ENCODE peak calls at places on chromosomes 16 and 17, in nine cellular contexts. One of them, this sample, is unnamed.

GRCh38 chr16:51276335-51276734 is 125.3 kb upstream of the SALL1 start:
- DNase-seq in B cell: no peak
- DNase-seq in uterus: no peak
- DNase-seq in type B pancreatic cell: no peak
- DNase-seq in cardiac fibroblast: no peak
- DNase-seq in sigmoid colon: no peak
- DNase-seq in GM10248: no peak
- DNase-seq in mucosa of descending colon: no peak
- DNase-seq in HCT116: no peak
- DNase-seq in this sample: no peak

GRCh38 chr16:53415504-53415903 is 18.8 kb upstream of the RBL2 start:
- DNase-seq in mucosa of descending colon: no peak
- DNase-seq in cardiac fibroblast: no peak
- DNase-seq in HCT116: no peak
- DNase-seq in GM10248: no peak
- DNase-seq in uterus: no peak
- DNase-seq in type B pancreatic cell: no peak
- DNase-seq in sigmoid colon: no peak
- DNase-seq in B cell: no peak
- DNase-seq in this sample: no peak

GRCh38 chr17:47252766-47253512 is 688 bp upstream of the ITGB3 start:
- DNase-seq in sigmoid colon: no peak
- DNase-seq in HCT116: no peak
- DNase-seq in cardiac fibroblast: no peak
- DNase-seq in B cell: no peak
- DNase-seq in uterus: no peak
- DNase-seq in mucosa of descending colon: no peak
- DNase-seq in type B pancreatic cell: no peak
- DNase-seq in GM10248: no peak
- DNase-seq in this sample: no peak

GRCh38 chr17:76848670-76849069 is 19.5 kb upstream of the MGAT5B start:
- DNase-seq in HCT116: no peak
- DNase-seq in GM10248: no peak
- DNase-seq in sigmoid colon: no peak
- DNase-seq in type B pancreatic cell: no peak
- DNase-seq in B cell: no peak
- DNase-seq in cardiac fibroblast: no peak
- DNase-seq in uterus: no peak
- DNase-seq in mucosa of descending colon: no peak
- DNase-seq in this sample: no peak

GRCh38 chr16:31157136-31157535 is 7.3 kb upstream of the PRSS36 start:
- DNase-seq in B cell: peak; percentile 40
- DNase-seq in cardiac fibroblast: no peak
- DNase-seq in HCT116: no peak
- DNase-seq in type B pancreatic cell: no peak
- DNase-seq in uterus: no peak
- DNase-seq in sigmoid colon: no peak
- DNase-seq in mucosa of descending colon: no peak
- DNase-seq in GM10248: peak; percentile 20
- DNase-seq in this sample: no peak

GRCh38 chr16:57834936-57835335 is 32.6 kb upstream of the KIFC3 start:
- DNase-seq in cardiac fibroblast: no peak
- DNase-seq in type B pancreatic cell: no peak
- DNase-seq in GM10248: no peak
- DNase-seq in uterus: no peak
- DNase-seq in sigmoid colon: no peak
- DNase-seq in B cell: no peak
- DNase-seq in HCT116: no peak
- DNase-seq in mucosa of descending colon: no peak
- DNase-seq in this sample: no peak

GRCh38 chr16:24929409-24929808 is 83.6 kb downstream of the SLC5A11 start:
- DNase-seq in type B pancreatic cell: no peak
- DNase-seq in HCT116: no peak
- DNase-seq in cardiac fibroblast: no peak
- DNase-seq in GM10248: no peak
- DNase-seq in uterus: no peak
- DNase-seq in mucosa of descending colon: no peak
- DNase-seq in B cell: no peak
- DNase-seq in sigmoid colon: no peak
- DNase-seq in this sample: no peak

GRCh38 chr16:46690281-46691178 is 1.1 kb downstream of the ORC6 start:
- DNase-seq in mucosa of descending colon: peak; percentile 62
- DNase-seq in cardiac fibroblast: peak; percentile 53
- DNase-seq in uterus: no peak
- DNase-seq in HCT116: no peak
- DNase-seq in type B pancreatic cell: no peak
- DNase-seq in sigmoid colon: no peak
- DNase-seq in GM10248: no peak
- DNase-seq in B cell: no peak
- DNase-seq in this sample: no peak

GRCh38 chr17:48718781-48719641 is 3.3 kb downstream of the PRAC1 start:
- DNase-seq in B cell: no peak
- DNase-seq in uterus: no peak
- DNase-seq in cardiac fibroblast: no peak
- DNase-seq in sigmoid colon: peak; percentile 54
- DNase-seq in GM10248: no peak
- DNase-seq in type B pancreatic cell: no peak
- DNase-seq in mucosa of descending colon: no peak
- DNase-seq in HCT116: no peak
- DNase-seq in this sample: no peak

GRCh38 chr16:49378816-49379215 is 5.2 kb downstream of the C16orf78 start:
- DNase-seq in type B pancreatic cell: no peak
- DNase-seq in uterus: no peak
- DNase-seq in cardiac fibroblast: no peak
- DNase-seq in sigmoid colon: no peak
- DNase-seq in B cell: no peak
- DNase-seq in GM10248: no peak
- DNase-seq in mucosa of descending colon: no peak
- DNase-seq in HCT116: no peak
- DNase-seq in this sample: no peak

GRCh38 chr16:81586976-81587625 is 142.5 kb downstream of the CMIP start:
- DNase-seq in sigmoid colon: no peak
- DNase-seq in type B pancreatic cell: no peak
- DNase-seq in mucosa of descending colon: no peak
- DNase-seq in uterus: no peak
- DNase-seq in cardiac fibroblast: no peak
- DNase-seq in HCT116: no peak
- DNase-seq in GM10248: no peak
- DNase-seq in B cell: no peak
- DNase-seq in this sample: peak; percentile 47

GRCh38 chr16:89733322-89733721 is 12.0 kb downstream of the ZNF276 start:
- DNase-seq in mucosa of descending colon: no peak
- DNase-seq in GM10248: no peak
- DNase-seq in sigmoid colon: no peak
- DNase-seq in HCT116: no peak
- DNase-seq in B cell: no peak
- DNase-seq in cardiac fibroblast: no peak
- DNase-seq in uterus: no peak
- DNase-seq in type B pancreatic cell: no peak
- DNase-seq in this sample: no peak

GRCh38 chr17:49755681-49756283 is 8.1 kb downstream of the FAM117A start:
- DNase-seq in B cell: no peak
- DNase-seq in uterus: no peak
- DNase-seq in HCT116: no peak
- DNase-seq in cardiac fibroblast: no peak
- DNase-seq in sigmoid colon: no peak
- DNase-seq in type B pancreatic cell: no peak
- DNase-seq in mucosa of descending colon: no peak
- DNase-seq in GM10248: no peak
- DNase-seq in this sample: no peak

GRCh38 chr17:72953621-72954020 is 138.9 kb downstream of the SLC39A11 start:
- DNase-seq in type B pancreatic cell: no peak
- DNase-seq in HCT116: peak; percentile 19
- DNase-seq in mucosa of descending colon: no peak
- DNase-seq in GM10248: no peak
- DNase-seq in B cell: no peak
- DNase-seq in uterus: no peak
- DNase-seq in sigmoid colon: no peak
- DNase-seq in cardiac fibroblast: no peak
- DNase-seq in this sample: no peak

GRCh38 chr17:10156579-10157488 is 41.6 kb downstream of the GAS7 start:
- DNase-seq in cardiac fibroblast: no peak
- DNase-seq in mucosa of descending colon: peak; percentile 66
- DNase-seq in B cell: peak; percentile 67
- DNase-seq in type B pancreatic cell: no peak
- DNase-seq in uterus: no peak
- DNase-seq in sigmoid colon: peak; percentile 77
- DNase-seq in HCT116: no peak
- DNase-seq in GM10248: peak; percentile 83
- DNase-seq in this sample: no peak

GRCh38 chr16:69171325-69172095 is 15.5 kb upstream of the SNTB2 start:
- DNase-seq in HCT116: no peak
- DNase-seq in cardiac fibroblast: peak; percentile 62
- DNase-seq in uterus: no peak
- DNase-seq in sigmoid colon: no peak
- DNase-seq in type B pancreatic cell: no peak
- DNase-seq in mucosa of descending colon: no peak
- DNase-seq in GM10248: no peak
- DNase-seq in B cell: peak; percentile 36
- DNase-seq in this sample: no peak

GRCh38 chr17:17119106-17119505 is 76.8 kb downstream of the MPRIP start:
- DNase-seq in HCT116: no peak
- DNase-seq in mucosa of descending colon: peak; percentile 65
- DNase-seq in cardiac fibroblast: no peak
- DNase-seq in uterus: no peak
- DNase-seq in sigmoid colon: no peak
- DNase-seq in GM10248: no peak
- DNase-seq in type B pancreatic cell: no peak
- DNase-seq in B cell: no peak
- DNase-seq in this sample: peak; percentile 67

GRCh38 chr16:30075503-30076275 is at the start of gene PPP4C:
- DNase-seq in GM10248: peak; percentile 94
- DNase-seq in mucosa of descending colon: peak; percentile 95
- DNase-seq in type B pancreatic cell: peak; percentile 92
- DNase-seq in HCT116: peak; percentile 68
- DNase-seq in B cell: peak; percentile 96
- DNase-seq in uterus: peak; percentile 90
- DNase-seq in sigmoid colon: peak; percentile 97
- DNase-seq in cardiac fibroblast: peak; percentile 91
- DNase-seq in this sample: no peak
- TF ChIP-seq CTCF in GM10248: no peak
- TF ChIP-seq CTCF in mucosa of descending colon: no peak
- TF ChIP-seq CTCF in type B pancreatic cell: no peak
- TF ChIP-seq CTCF in HCT116: no peak
- TF ChIP-seq CTCF in B cell: no peak
- TF ChIP-seq CTCF in uterus: no peak
- TF ChIP-seq CTCF in sigmoid colon: no peak
- TF ChIP-seq CTCF in cardiac fibroblast: no peak
- TF ChIP-seq CTCF in this sample: peak; percentile 33

DNA sequence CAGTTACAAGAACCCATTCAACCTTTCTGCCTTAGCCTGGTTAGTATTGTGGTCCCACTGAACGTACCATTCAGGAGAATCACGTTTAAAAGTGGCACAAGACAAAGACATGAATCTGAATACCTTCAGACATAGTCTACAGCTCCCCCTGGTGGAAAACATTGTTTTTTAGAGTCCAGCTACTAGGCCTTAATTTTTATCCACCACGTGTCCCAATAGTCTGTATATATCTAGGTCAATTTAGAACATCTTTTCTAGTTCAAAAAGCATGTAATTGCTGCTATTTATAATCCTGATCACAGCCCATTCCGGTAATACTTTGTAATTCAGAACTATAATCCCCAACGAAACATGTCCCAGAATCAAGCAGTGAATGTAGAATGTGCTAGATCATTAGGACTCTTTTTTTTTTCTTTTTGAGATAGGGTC is 13.7 kb upstream of the GUCY2D start:
- DNase-seq in type B pancreatic cell: no peak
- DNase-seq in B cell: no peak
- DNase-seq in GM10248: peak; percentile 76
- DNase-seq in sigmoid colon: peak; percentile 58
- DNase-seq in uterus: peak; percentile 74
- DNase-seq in cardiac fibroblast: peak; percentile 90
- DNase-seq in HCT116: peak; percentile 80
- DNase-seq in mucosa of descending colon: no peak
- DNase-seq in this sample: no peak
- TF ChIP-seq CTCF in type B pancreatic cell: peak; percentile 87
- TF ChIP-seq CTCF in B cell: peak; percentile 79
- TF ChIP-seq CTCF in GM10248: peak; percentile 57
- TF ChIP-seq CTCF in sigmoid colon: peak; percentile 66
- TF ChIP-seq CTCF in uterus: peak; percentile 70
- TF ChIP-seq CTCF in cardiac fibroblast: peak; percentile 55
- TF ChIP-seq CTCF in HCT116: peak; percentile 68
- TF ChIP-seq CTCF in mucosa of descending colon: peak; percentile 38
- TF ChIP-seq CTCF in this sample: peak; percentile 87

DNA sequence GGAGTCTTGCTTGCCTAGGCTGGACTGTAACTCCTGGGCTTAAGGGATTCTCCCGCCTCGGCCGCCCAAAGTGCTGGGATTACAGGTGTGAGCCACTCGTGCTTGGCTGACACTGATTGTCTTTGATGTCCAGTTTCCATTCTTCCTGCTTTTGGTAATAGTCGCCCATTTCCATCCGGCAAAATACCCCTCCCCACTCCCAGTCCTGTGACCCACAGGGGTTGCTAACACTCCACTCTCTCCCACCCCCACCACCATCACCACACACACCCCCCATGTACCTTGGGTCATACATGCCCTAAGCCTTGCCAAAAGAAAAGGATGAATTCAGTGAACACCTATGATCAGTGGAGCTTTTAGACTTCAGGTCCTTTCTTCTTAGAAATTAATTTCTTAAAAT is 52.8 kb upstream of the MYH10 start:
- DNase-seq in type B pancreatic cell: no peak
- DNase-seq in sigmoid colon: no peak
- DNase-seq in uterus: no peak
- DNase-seq in mucosa of descending colon: no peak
- DNase-seq in GM10248: no peak
- DNase-seq in B cell: no peak
- DNase-seq in cardiac fibroblast: no peak
- DNase-seq in HCT116: no peak
- DNase-seq in this sample: no peak
- TF ChIP-seq CTCF in type B pancreatic cell: no peak
- TF ChIP-seq CTCF in sigmoid colon: no peak
- TF ChIP-seq CTCF in uterus: no peak
- TF ChIP-seq CTCF in mucosa of descending colon: no peak
- TF ChIP-seq CTCF in GM10248: no peak
- TF ChIP-seq CTCF in B cell: no peak
- TF ChIP-seq CTCF in cardiac fibroblast: no peak
- TF ChIP-seq CTCF in HCT116: no peak
- TF ChIP-seq CTCF in this sample: no peak

DNA sequence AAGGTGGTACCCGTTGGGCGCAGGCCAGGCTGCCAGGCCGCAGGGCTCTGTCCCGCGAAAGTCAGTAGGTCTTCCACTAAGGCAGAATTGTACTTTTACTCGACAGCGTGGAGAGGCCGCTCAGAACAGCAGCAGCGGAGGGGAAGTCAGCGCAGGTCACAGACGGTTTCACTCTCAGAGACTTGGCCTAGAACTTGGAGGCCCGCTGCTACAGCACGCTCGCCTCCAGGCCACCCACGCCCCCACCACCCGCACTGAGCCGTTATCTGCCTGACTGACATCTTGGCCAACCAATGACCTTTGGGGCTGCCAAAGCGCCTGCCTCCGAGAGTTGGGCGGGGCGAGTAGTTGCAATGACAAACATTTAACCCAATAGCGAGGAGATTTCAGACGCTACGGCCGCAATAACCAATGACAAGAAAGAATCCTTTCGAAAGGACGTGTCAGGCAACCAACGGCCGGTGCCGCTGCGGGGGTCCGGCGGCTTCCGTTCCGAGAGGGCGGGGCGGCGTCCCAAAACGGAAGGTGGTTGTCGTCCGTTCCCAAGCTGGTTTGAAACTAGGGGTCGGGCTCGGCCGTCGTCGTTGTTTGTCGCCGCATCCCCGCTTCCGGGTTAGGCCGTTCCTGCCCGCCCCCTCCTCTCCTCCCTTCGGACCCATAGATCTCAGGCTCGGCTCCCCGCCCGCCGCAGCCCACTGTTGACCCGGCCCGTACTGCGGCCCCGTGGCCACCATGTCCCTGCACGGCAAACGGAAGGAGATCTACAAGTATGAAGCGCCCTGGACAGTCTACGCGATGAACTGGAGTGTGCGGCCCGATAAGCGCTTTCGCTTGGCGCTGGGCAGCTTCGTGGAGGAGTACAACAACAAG is at the start of gene DCAF7:
- DNase-seq in mucosa of descending colon: peak; percentile 98
- DNase-seq in GM10248: peak; percentile 100
- DNase-seq in cardiac fibroblast: peak; percentile 100
- DNase-seq in B cell: peak; percentile 98
- DNase-seq in uterus: peak; percentile 100
- DNase-seq in HCT116: peak; percentile 100
- DNase-seq in type B pancreatic cell: peak; percentile 99
- DNase-seq in sigmoid colon: peak; percentile 100
- DNase-seq in this sample: peak; percentile 99
- TF ChIP-seq CTCF in mucosa of descending colon: peak; percentile 17
- TF ChIP-seq CTCF in GM10248: no peak
- TF ChIP-seq CTCF in cardiac fibroblast: no peak
- TF ChIP-seq CTCF in B cell: no peak
- TF ChIP-seq CTCF in uterus: no peak
- TF ChIP-seq CTCF in HCT116: no peak
- TF ChIP-seq CTCF in type B pancreatic cell: no peak
- TF ChIP-seq CTCF in sigmoid colon: no peak
- TF ChIP-seq CTCF in this sample: peak; percentile 28